ENCODE peak calls at places on chromosomes 6 and 20, in ten cellular contexts. L is AG08396; V is AG04450; D is stimulated activated CD8-positive, alpha-beta memory T cell treated with anti-CD3 and anti-CD28 coated beads, Interleukin-4, amount 100 ng/mL, for 24 hours; O is NCI-H460; F is nephron progenitor cell; P is MCF 10A; K is skeletal muscle cell; C is DMS53; B is osteocyte. Y is an unnamed sample.

GRCh38 chr20:24650091-24650490 is 180.7 kb downstream of the SYNDIG1 start:
- DNase-seq in D (no peak), B (no peak), C (no peak), V (peak), L (peak), K (no peak), O (no peak), P (no peak), F (no peak), Y (no peak)

GRCh38 chr6:44269921-44270525 is at the start of gene TMEM151B:
- DNase-seq in C (no peak), F (peak), B (no peak), K (no peak), L (no peak), V (no peak), O (no peak), P (no peak), D (no peak), Y (no peak)

GRCh38 chr6:62441182-62441581 is 155.2 kb upstream of the KHDRBS2 start:
- DNase-seq in F (no peak), D (no peak), K (no peak), P (no peak), V (no peak), B (no peak), O (no peak), C (no peak), L (no peak), Y (no peak)

GRCh38 chr6:85644374-85644762 is 1.7 kb upstream of the SYNCRIP start:
- DNase-seq in O (no peak), P (no peak), L (no peak), B (no peak), V (no peak), D (no peak), F (no peak), K (no peak), C (peak), Y (no peak)

GRCh38 chr20:36792422-36792821 is 18.9 kb upstream of the DSN1 start:
- DNase-seq in F (peak), V (peak), O (peak), B (no peak), K (peak), P (peak), C (peak), D (no peak), L (peak), Y (no peak)

GRCh38 chr6:45132059-45132458 is 196.1 kb upstream of the RUNX2 start:
- DNase-seq in C (no peak), L (no peak), D (no peak), O (no peak), F (no peak), K (no peak), B (no peak), V (no peak), P (no peak), Y (no peak)

GRCh38 chr6:29011276-29011734 is 6.2 kb upstream of the ZNF311 start:
- DNase-seq in C (peak), P (no peak), F (peak), V (no peak), K (no peak), D (peak), L (peak), O (peak), B (no peak), Y (peak)

GRCh38 chr6:134063121-134063965 is 10.9 kb upstream of the SLC2A12 start:
- DNase-seq in F (no peak), D (no peak), O (no peak), V (no peak), K (no peak), C (peak), P (no peak), B (no peak), L (no peak), Y (no peak)

GRCh38 chr6:29926795-29927427 is 15.4 kb upstream of the HLA-A start:
- DNase-seq in O (peak), L (peak), C (peak), D (peak), B (no peak), F (no peak), P (no peak), K (no peak), V (no peak), Y (peak)

GRCh38 chr6:85464260-85464644 is 14.4 kb downstream of the NT5E start:
- DNase-seq in F (no peak), C (no peak), B (peak), K (peak), O (peak), V (peak), P (peak), L (peak), D (no peak), Y (no peak)

GRCh38 chr6:1348675-1349074 is 36.8 kb downstream of the FOXQ1 start:
- DNase-seq in V (no peak), O (no peak), L (no peak), P (no peak), D (no peak), K (no peak), B (no peak), F (no peak), C (peak), Y (no peak)

GRCh38 chr20:539848-540247 is 3.7 kb downstream of the CSNK2A1 start:
- DNase-seq in K (no peak), O (no peak), D (no peak), C (peak), B (no peak), V (no peak), P (peak), L (peak), F (no peak), Y (peak)

GRCh38 chr6:13378669-13379590 is 50.6 kb upstream of the TBC1D7 start:
- DNase-seq in D (no peak), L (no peak), V (no peak), C (peak), B (no peak), F (no peak), O (no peak), K (no peak), P (peak), Y (no peak)

GRCh38 chr20:17825251-17825691 is 125.5 kb downstream of the BANF2 start:
- DNase-seq in B (no peak), V (no peak), F (no peak), P (no peak), O (no peak), L (no peak), C (no peak), K (no peak), D (no peak), Y (no peak)

GRCh38 chr6:45942953-45943352 is 72.7 kb downstream of the CLIC5 start:
- DNase-seq in L (no peak), B (no peak), F (no peak), O (no peak), D (no peak), V (no peak), K (no peak), C (no peak), P (no peak), Y (no peak)

GRCh38 chr6:47187108-47187507 is 122.6 kb downstream of the TNFRSF21 start:
- DNase-seq in O (no peak), C (no peak), L (no peak), B (no peak), D (no peak), P (no peak), K (no peak), F (no peak), V (no peak), Y (no peak)

GRCh38 chr20:23320317-23320716 is 30.3 kb upstream of the NXT1 start:
- DNase-seq in C (peak), L (no peak), P (peak), F (no peak), K (no peak), D (no peak), O (peak), V (no peak), B (no peak), Y (no peak)

GRCh38 chr6:82144852-82145332 is 102.7 kb downstream of the IBTK start:
- DNase-seq in O (peak), B (no peak), P (peak), K (peak), F (no peak), D (no peak), C (peak), L (peak), V (peak), Y (peak)

GRCh38 chr6:163620101-163620500 is 205.6 kb downstream of the QKI start:
- DNase-seq in B (peak), P (no peak), L (no peak), K (no peak), O (no peak), F (no peak), V (no peak), C (no peak), D (no peak), Y (no peak)

GRCh38 chr6:106186172-106186571 is 100.0 kb downstream of the PRDM1 start:
- DNase-seq in B (no peak), C (no peak), V (no peak), D (no peak), F (no peak), L (no peak), P (no peak), K (no peak), O (no peak), Y (no peak)

GRCh38 chr6:31464252-31465184 is 33.4 kb upstream of the MICB start:
- DNase-seq in O (no peak), D (no peak), K (no peak), V (no peak), P (no peak), C (no peak), L (no peak), F (no peak), B (no peak), Y (no peak)

GRCh38 chr20:20796766-20797415 is 84.4 kb upstream of the RALGAPA2 start:
- DNase-seq in D (no peak), P (no peak), F (no peak), L (no peak), C (no peak), O (no peak), B (no peak), V (no peak), K (no peak), Y (no peak)

GRCh38 chr20:2162125-2162822 is 60.6 kb downstream of the STK35 start:
- DNase-seq in D (no peak), F (no peak), O (no peak), P (no peak), V (no peak), K (no peak), B (no peak), L (no peak), C (no peak), Y (no peak)

GRCh38 chr6:163494279-163494727 is 79.8 kb downstream of the QKI start:
- DNase-seq in D (no peak), V (no peak), L (no peak), K (no peak), P (peak), O (no peak), F (no peak), B (no peak), C (no peak), Y (no peak)

GRCh38 chr6:125953502-125953875 is 3.1 kb upstream of the HINT3 start:
- DNase-seq in F (peak), C (peak), V (no peak), K (no peak), B (no peak), P (peak), O (no peak), D (no peak), L (no peak), Y (no peak)

GRCh38 chr20:41181567-41181966 is 44.2 kb downstream of the PLCG1 start:
- DNase-seq in V (no peak), C (no peak), L (no peak), P (no peak), O (no peak), F (no peak), B (peak), D (no peak), K (no peak), Y (peak)

GRCh38 chr20:13877789-13878188 is 93.0 kb downstream of the NDUFAF5 start:
- DNase-seq in L (no peak), K (no peak), F (no peak), O (no peak), D (no peak), V (no peak), B (no peak), C (no peak), P (no peak), Y (no peak)